ENCODE peak calls at places on chromosomes 16 and 17, in five cellular contexts. M is stomach, J is breast epithelium, B is right atrium auricular region, Q is kidney. H is an unnamed sample.

GRCh38 chr16:12160249-12160648 is 183.7 kb downstream of the SNX29 start:
- DNase-seq in J (no peak), M (no peak), B (no peak), Q (no peak), H (no peak)

GRCh38 chr16:86501989-86502855 is 8.1 kb upstream of the FOXF1 start:
- DNase-seq in M (no peak), Q (peak), B (no peak), J (no peak), H (no peak)

GRCh38 chr17:79388556-79389295 is 222.1 kb downstream of the RBFOX3 start:
- DNase-seq in B (no peak), J (peak), Q (no peak), M (peak), H (no peak)

GRCh38 chr17:13759936-13760335 is 158.2 kb upstream of the HS3ST3A1 start:
- DNase-seq in J (no peak), B (no peak), M (no peak), Q (no peak), H (no peak)

GRCh38 chr16:11401161-11402050 is 56.1 kb downstream of the RMI2 start:
- DNase-seq in J (no peak), B (no peak), M (peak), Q (peak), H (no peak)

GRCh38 chr17:49218941-49219913 is 8.7 kb downstream of the ABI3 start:
- DNase-seq in Q (peak), J (no peak), B (no peak), M (peak), H (no peak)

GRCh38 chr17:48611213-48611612 is 396 bp upstream of the HOXB7 start:
- DNase-seq in Q (peak), J (no peak), B (no peak), M (no peak), H (no peak)

GRCh38 chr17:70139449-70139993 is 29.8 kb upstream of the KCNJ2 start:
- DNase-seq in M (no peak), Q (no peak), J (no peak), B (no peak), H (no peak)

GRCh38 chr16:23152386-23153178 is 3.3 kb upstream of the USP31 start:
- DNase-seq in M (no peak), B (no peak), Q (no peak), J (no peak), H (peak)

DNA sequence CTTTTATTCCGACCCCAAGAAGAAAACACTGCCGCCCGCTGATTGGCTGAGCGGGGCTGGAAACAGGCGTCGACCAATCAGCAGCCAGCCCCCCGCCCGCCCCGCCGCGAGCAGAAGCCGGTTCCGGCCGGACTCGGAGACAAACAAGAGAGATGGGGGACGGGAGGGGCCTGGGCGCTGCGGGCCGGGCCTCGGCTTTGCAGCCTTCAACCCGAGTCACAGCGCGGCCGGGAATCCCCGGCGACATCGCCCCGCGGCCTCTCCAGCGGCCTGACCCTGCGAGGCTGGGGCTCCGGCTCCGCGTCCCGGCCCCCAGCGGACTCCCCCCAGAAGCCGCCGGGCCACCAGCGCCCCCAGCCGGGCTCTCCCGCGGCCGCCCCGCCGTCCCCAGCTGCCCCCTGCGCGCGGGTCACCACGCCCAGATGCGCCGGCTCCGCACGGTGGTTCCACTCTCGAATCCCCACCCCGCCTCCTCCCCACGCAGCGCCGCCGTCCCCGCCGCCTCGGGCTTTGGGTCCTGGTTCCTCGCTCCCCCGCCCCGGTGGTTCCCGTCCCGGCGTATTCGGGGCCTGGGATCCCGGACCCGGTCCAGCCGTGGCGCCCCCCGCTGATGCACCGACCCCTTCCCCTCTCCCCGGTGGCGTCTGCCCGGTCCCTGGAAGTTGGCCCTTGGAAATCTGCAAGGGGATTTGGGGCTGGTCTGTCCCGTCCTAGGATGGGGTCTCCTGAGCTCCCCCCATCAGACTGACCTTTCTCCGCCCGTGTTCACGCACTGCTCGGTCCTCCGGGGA is 417 bp upstream of the SLC43A2 start:
- DNase-seq in J (peak), Q (peak), B (peak), M (peak), H (peak)
- TF ChIP-seq CTCF in J (no peak), Q (peak), B (peak), M (peak), H (peak)

DNA sequence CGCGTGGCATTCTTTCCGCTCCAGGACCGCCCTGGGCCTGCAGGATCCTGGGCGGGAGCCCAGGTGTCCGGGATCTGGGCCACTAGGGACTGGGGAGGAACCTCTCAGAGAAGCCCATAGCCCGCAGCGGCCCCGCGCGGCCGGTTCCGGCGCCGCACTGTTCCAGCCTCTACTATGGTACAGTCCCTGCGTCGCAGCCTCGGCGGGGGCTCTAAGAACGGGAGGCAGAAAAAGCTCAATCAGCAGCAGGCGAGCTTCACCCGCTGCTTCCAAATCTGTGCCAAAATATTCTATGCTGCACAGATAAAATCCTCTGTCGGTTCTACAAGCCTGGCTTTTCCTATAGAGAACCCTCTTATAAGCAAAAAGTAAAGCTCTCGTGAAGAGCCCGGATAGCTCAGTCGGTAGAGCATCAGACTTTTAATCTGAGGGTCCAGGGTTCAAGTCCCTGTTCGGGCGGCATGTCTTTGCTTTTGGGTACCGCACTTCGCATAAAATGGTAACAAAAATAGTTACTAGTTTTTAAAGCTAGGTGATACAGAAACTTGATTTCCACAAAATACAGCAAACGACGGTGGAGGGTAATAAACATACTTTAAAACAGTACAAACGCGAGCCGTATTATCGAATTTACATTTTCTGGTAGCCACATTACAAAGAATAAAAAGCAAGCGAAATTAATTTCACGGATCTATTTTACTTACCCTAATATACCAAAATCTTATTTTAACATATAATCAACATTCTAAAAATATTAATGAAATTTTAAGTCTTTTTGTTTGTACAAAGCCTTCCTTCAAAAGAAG is 658 bp upstream of the ALOXE3 start:
- DNase-seq in B (peak), Q (peak), M (peak), J (peak), H (peak)
- TF ChIP-seq CTCF in B (peak), Q (peak), M (peak), J (peak), H (peak)

DNA sequence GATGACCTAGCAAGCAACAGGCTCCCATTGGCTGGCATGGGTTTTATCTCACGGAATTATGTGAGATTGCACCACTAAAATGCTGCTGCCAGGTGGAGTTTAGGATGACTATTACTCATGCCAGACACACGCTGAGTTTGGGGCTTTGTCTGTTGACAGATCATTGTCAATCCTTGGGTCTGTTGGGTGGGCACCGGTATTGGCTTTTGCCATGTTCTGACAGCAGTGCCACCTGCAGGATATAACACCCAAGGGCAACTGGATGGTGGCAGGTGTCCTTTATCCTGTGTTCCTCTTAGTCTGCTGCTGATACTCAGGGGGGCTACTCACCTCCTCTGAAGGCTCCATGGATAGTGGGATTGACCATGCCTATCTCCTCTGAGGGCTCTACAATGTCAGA is 221.6 kb upstream of the DYNLRB2 start:
- DNase-seq in M (no peak), B (no peak), Q (no peak), J (no peak), H (no peak)
- TF ChIP-seq CTCF in M (no peak), B (no peak), Q (no peak), J (no peak), H (no peak)

GRCh38 chr17:10842658-10843057 is 4.8 kb upstream of the PIRT start:
- DNase-seq in Q (no peak), M (peak), J (no peak), B (no peak), H (no peak)

GRCh38 chr17:10843806-10844205 is 5.9 kb upstream of the PIRT start:
- DNase-seq in B (no peak), Q (no peak), M (peak), J (no peak), H (no peak)

GRCh38 chr17:10844667-10845387 is 6.9 kb upstream of the PIRT start:
- DNase-seq in J (peak), M (peak), Q (peak), B (peak), H (no peak)

GRCh38 chr17:10845388-10845751 is 7.5 kb upstream of the PIRT start:
- DNase-seq in Q (no peak), B (no peak), J (no peak), M (no peak), H (no peak)
- TF ChIP-seq CTCF in Q (no peak), B (peak), J (no peak), M (no peak), H (peak)

DNA sequence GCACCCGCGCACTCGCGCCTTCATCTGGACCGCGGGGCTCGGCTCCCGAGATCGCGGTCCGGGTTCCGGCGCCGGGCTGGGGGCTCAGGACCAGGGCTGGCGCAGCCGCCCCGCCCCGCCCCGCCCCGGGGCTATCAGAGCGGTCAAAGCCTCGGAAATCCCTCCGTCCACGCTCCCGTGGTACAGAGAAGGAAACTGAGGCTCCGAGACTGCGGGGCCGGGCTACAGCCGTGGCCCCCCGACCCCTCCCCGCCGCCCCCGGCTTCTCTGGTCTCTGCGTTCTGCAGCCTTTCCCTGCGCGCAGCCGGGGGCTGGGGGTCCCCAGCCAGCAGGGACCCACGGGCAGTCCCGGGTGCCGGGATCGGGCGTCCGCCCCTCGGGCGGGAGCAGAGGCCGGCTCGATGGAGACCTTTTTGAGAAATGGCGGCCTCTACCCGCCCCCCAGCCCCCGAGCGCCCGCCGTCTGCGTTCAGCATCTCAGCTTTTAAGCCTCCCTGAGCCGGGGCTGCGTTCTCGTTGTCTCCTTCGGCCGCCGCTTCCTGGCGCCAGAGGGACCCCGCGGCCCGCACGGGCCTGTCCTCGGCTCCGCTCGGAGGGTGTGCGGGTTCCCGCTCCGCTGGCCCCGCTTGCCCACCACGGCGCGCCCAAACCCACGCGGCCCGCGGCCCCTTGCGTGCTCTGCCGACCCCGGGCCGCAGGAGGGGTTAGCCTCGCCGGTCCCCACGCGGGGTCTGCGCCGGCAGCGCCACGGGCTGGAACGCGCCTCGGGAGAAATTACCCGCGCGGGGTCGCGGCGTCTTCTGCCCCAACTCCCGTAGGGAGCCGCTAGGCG is 1.5 kb upstream of the NPTX1 start:
- DNase-seq in B (no peak), J (no peak), Q (no peak), M (no peak), H (no peak)
- TF ChIP-seq CTCF in B (peak), J (no peak), Q (peak), M (no peak), H (peak)

DNA sequence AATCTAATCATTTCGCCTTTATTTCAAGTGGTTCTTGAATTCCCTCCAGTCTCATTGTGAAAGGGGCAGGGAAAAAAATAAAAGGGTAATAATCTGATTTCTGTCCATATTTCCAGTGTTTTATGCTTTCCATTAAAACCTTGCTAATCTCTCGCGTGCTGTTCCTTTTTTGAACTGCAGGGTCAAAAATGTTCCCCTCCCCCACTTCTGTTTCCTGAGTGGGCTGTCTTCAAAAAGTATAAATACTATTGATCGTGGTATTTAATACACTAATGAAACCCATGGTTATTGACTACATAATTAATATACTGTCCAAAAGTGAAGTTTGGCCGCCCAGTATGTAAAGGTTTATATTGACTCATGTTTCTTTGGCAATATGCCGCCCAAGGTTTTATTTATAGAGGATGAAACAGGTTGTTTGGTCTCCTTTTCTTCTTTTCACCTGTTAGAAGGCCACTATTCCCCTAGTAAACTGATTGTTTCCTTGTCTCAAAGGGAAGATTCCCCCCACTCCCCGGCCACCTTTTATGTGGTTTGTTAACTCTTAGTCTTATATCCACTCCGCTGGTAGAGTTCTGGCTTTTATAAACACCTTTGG is 69.7 kb downstream of the RPA1 start:
- DNase-seq in Q (no peak), J (no peak), M (no peak), B (no peak), H (no peak)
- TF ChIP-seq CTCF in Q (no peak), J (no peak), M (no peak), B (no peak), H (peak)